ENCODE peak calls at places on chromosome 6, in seven cellular contexts. X, U, P, T, O, S and A are unnamed samples.

GRCh38 chr6:155085582-155086253 is 90.6 kb downstream of the TIAM2 start:
- DNase-seq in X (no peak), U (no peak), P (no peak), T (no peak), O (no peak), S (peak; percentile 58), A (no peak)

GRCh38 chr6:16239798-16240123 is 1.4 kb downstream of the GMPR start:
- DNase-seq in X (peak; percentile 78), U (no peak), P (peak; percentile 48), T (peak; percentile 84), O (no peak), S (peak; percentile 49), A (no peak)

GRCh38 chr6:115365783-115366182 is 694.9 kb downstream of the FRK start:
- DNase-seq in X (no peak), U (no peak), P (no peak), T (no peak), O (no peak), S (no peak), A (no peak)

GRCh38 chr6:150444308-150444707 is 75.5 kb downstream of the IYD start:
- DNase-seq in X (no peak), U (no peak), P (no peak), T (no peak), O (no peak), S (no peak), A (no peak)

GRCh38 chr6:56954389-56955170 is at the start of gene BEND6:
- DNase-seq in X (no peak), U (no peak), P (peak; percentile 82), T (peak; percentile 81), O (peak; percentile 10), S (peak; percentile 87), A (no peak)

GRCh38 chr6:19857139-19857538 is 20.0 kb downstream of the ID4 start:
- DNase-seq in X (no peak), U (no peak), P (no peak), T (no peak), O (no peak), S (no peak), A (no peak)

GRCh38 chr6:141464490-141464889 is 668.2 kb upstream of the GJE1 start:
- DNase-seq in X (no peak), U (peak; percentile 56), P (peak; percentile 53), T (no peak), O (no peak), S (peak; percentile 35), A (no peak)

GRCh38 chr6:110341671-110342304 is 16.4 kb downstream of the METTL24 start:
- DNase-seq in X (no peak), U (peak; percentile 16), P (peak; percentile 35), T (peak; percentile 50), O (no peak), S (peak; percentile 32), A (no peak)

GRCh38 chr6:131602913-131603312 is 25.1 kb downstream of the MED23 start:
- DNase-seq in X (no peak), U (no peak), P (peak; percentile 87), T (no peak), O (no peak), S (peak; percentile 97), A (no peak)

GRCh38 chr6:43115365-43115764 is 39.3 kb downstream of the PTK7 start:
- DNase-seq in X (no peak), U (no peak), P (no peak), T (no peak), O (no peak), S (no peak), A (no peak)

GRCh38 chr6:35297541-35298481 is at the start of gene DEF6:
- DNase-seq in X (peak; percentile 81), U (peak; percentile 93), P (peak; percentile 80), T (no peak), O (peak; percentile 84), S (peak; percentile 82), A (peak; percentile 93)

GRCh38 chr6:35376282-35376681 is 33.9 kb downstream of the PPARD start:
- DNase-seq in X (no peak), U (no peak), P (no peak), T (no peak), O (no peak), S (no peak), A (no peak)

GRCh38 chr6:42441661-42442081 is 10.1 kb downstream of the TRERF1 start:
- DNase-seq in X (no peak), U (no peak), P (peak; percentile 26), T (no peak), O (no peak), S (peak; percentile 35), A (no peak)

GRCh38 chr6:136487746-136488145 is 62.5 kb downstream of the MAP7 start:
- DNase-seq in X (no peak), U (no peak), P (peak; percentile 59), T (no peak), O (no peak), S (no peak), A (no peak)

GRCh38 chr6:15421945-15422733 is 176.3 kb downstream of the JARID2 start:
- DNase-seq in X (no peak), U (no peak), P (no peak), T (no peak), O (no peak), S (no peak), A (no peak)

GRCh38 chr6:10269814-10270472 is 144.9 kb downstream of the TFAP2A start:
- DNase-seq in X (no peak), U (no peak), P (no peak), T (no peak), O (no peak), S (no peak), A (no peak)

GRCh38 chr6:109304284-109305015 is 77.8 kb downstream of the CD164 start:
- DNase-seq in X (no peak), U (peak; percentile 55), P (no peak), T (no peak), O (no peak), S (no peak), A (no peak)

GRCh38 chr6:10411131-10411914 is 3.6 kb downstream of the TFAP2A start:
- DNase-seq in X (no peak), U (no peak), P (no peak), T (no peak), O (no peak), S (no peak), A (no peak)

GRCh38 chr6:90369024-90369519 is 72.4 kb upstream of the BACH2 start:
- DNase-seq in X (no peak), U (no peak), P (peak; percentile 100), T (peak; percentile 93), O (no peak), S (peak; percentile 100), A (no peak)

GRCh38 chr6:56259682-56260081 is 12.3 kb upstream of the COL21A1 start:
- DNase-seq in X (no peak), U (no peak), P (peak; percentile 86), T (no peak), O (no peak), S (peak; percentile 53), A (no peak)

DNA sequence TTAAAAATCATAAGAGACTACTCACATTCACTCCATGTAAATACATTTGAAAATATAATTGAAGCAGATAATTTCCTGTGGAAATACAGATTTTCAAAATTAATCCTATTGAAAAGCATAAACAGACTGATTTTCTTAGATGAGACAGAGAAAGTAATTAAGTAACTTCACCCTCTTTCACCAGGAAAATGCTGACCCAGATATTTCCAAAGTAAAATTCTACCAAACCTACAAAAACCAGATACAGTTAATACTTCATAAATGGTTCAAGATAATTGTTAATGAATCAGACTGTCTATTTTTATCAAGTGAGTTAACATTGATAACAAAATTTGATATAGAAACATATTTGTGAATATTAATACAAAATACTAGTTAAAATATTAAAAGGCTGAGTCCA is 233.5 kb upstream of the KHDRBS2 start:
- DNase-seq in X (no peak), U (no peak), P (no peak), T (no peak), O (no peak), S (no peak), A (no peak)
- H3K4me3 ChIP-seq in X (no peak overlapping the region), U (no peak overlapping the region), P (no peak overlapping the region), T (no peak overlapping the region), O (no peak overlapping the region), S (no peak overlapping the region), A (no peak overlapping the region)

DNA sequence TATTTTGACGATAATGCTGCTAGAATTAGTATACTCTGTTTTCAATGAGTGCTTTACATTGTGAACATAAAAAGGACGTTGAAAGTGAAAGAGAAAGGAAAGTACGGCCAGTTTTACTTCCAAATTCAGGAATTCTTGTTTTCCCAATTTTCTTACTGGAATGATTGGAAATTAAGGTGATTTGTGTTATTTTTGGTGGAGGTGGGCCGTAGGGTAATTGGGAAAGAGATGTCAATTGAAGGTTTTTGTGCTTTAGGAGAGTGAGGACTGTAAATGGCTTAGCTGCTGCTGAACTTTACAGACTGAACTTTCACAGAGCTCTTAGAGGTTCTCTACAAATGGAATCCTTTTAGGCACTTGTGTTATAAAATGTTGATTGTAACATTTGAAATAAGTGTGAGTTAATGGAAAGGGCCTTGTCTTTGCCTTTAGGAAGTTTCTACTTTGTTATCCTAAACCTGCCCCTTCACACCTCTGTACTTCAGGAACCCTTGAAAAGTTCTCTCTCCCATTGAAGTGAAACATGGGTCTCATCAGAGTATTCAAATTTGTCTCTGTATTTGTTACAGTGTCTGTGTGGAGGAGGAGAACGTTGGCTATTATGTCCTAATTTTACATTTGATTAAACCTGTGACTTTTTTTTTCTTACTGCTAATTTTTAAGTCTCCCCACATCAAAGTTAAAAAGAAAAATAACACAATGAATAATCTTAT is 256.4 kb downstream of the ARID1B start:
- DNase-seq in X (no peak), U (no peak), P (peak; percentile 55), T (no peak), O (no peak), S (peak; percentile 30), A (no peak)
- H3K4me1 ChIP-seq in X (peaks cover 12% of the 10 kb centered on the region), U (peaks cover 27% of the 10 kb centered on the region), P (no peaks in the 10 kb centered on the region), T (peaks cover 7% of the 10 kb centered on the region), O (peaks cover 20% of the 10 kb centered on the region), S (peaks cover 6% of the 10 kb centered on the region), A (peaks cover 24% of the 10 kb centered on the region)

GRCh38 chr6:31737315-31738047 is 1.2 kb upstream of the CLIC1 start:
- DNase-seq in X (no peak), U (no peak), P (peak; percentile 65), T (no peak), O (no peak), S (no peak), A (no peak)
- H3K4me3 ChIP-seq in X (no peak overlapping the region), U (peak overlapping the region; percentile 55), P (no peak overlapping the region), T (no peak overlapping the region), O (peak overlapping the region; percentile 38), S (no peak overlapping the region), A (peak overlapping the region; percentile 33)

GRCh38 chr6:145772846-145773245 is 37.5 kb upstream of the EPM2A start:
- DNase-seq in X (no peak), U (no peak), P (no peak), T (no peak), O (no peak), S (no peak), A (no peak)
- H3K4me1 ChIP-seq in X (no peaks in the 10 kb centered on the region), U (no peaks in the 10 kb centered on the region), P (no peaks in the 10 kb centered on the region), T (no peaks in the 10 kb centered on the region), O (no peaks in the 10 kb centered on the region), S (no peaks in the 10 kb centered on the region), A (no peaks in the 10 kb centered on the region)